ENCODE peak calls at places on chromosomes 13 and 19, in six cellular contexts. E is suprapubic skin, U is HCT116, M is GM23338, F is breast epithelium, R is stomach. C is an unnamed sample.

GRCh38 chr13:39734952-39735351 is 79.5 kb downstream of the COG6 start:
- DNase-seq in E (no peak), U (no peak), M (no peak), F (no peak), R (no peak), C (no peak)

GRCh38 chr19:39110263-39110967 is 15.2 kb upstream of the PAK4 start:
- DNase-seq in E (peak; percentile 76), U (peak; percentile 41), M (peak; percentile 75), F (peak; percentile 79), R (peak; percentile 81), C (no peak)

GRCh38 chr19:50205681-50206138 is 2.3 kb downstream of the MYH14 start:
- DNase-seq in E (peak; percentile 70), U (no peak), M (peak; percentile 72), F (peak; percentile 57), R (peak; percentile 85), C (no peak)

GRCh38 chr19:32018014-32018413 is 327.4 kb upstream of the ZNF507 start:
- DNase-seq in E (no peak), U (no peak), M (no peak), F (no peak), R (no peak), C (no peak)

GRCh38 chr13:63048648-63049047 is 1633.0 kb upstream of the PCDH20 start:
- DNase-seq in E (no peak), U (peak; percentile 3), M (peak; percentile 8), F (no peak), R (no peak), C (no peak)

GRCh38 chr19:44643605-44644390 is at the start of gene PVR:
- DNase-seq in E (peak; percentile 74), U (no peak), M (peak; percentile 75), F (peak; percentile 54), R (peak; percentile 72), C (no peak)

GRCh38 chr19:4910594-4911273 is 1.4 kb downstream of the UHRF1 start:
- DNase-seq in E (no peak), U (no peak), M (no peak), F (no peak), R (no peak), C (no peak)

GRCh38 chr13:90867336-90867683 is 480.2 kb upstream of the MIR17HG start:
- DNase-seq in E (peak; percentile 66), U (peak; percentile 33), M (peak; percentile 91), F (peak; percentile 52), R (peak; percentile 37), C (no peak)

GRCh38 chr13:46134961-46135522 is 30.2 kb upstream of the CPB2 start:
- DNase-seq in E (no peak), U (peak; percentile 34), M (peak; percentile 65), F (no peak), R (peak; percentile 47), C (no peak)

GRCh38 chr19:16541526-16542044 is 652 bp downstream of the CHERP start:
- DNase-seq in E (no peak), U (no peak), M (peak; percentile 48), F (no peak), R (no peak), C (no peak)

GRCh38 chr19:13646758-13647157 is 117.6 kb upstream of the MRI1 start:
- DNase-seq in E (no peak), U (no peak), M (no peak), F (no peak), R (no peak), C (no peak)

GRCh38 chr13:77289844-77290243 is 37.0 kb downstream of the MYCBP2 start:
- DNase-seq in E (no peak), U (no peak), M (no peak), F (no peak), R (no peak), C (no peak)

GRCh38 chr19:17292301-17293074 is 10.7 kb downstream of the ABHD8 start:
- DNase-seq in E (peak; percentile 79), U (peak; percentile 86), M (peak; percentile 93), F (no peak), R (peak; percentile 76), C (no peak)

GRCh38 chr19:56393119-56394012 is at the start of gene ZNF582:
- DNase-seq in E (peak; percentile 96), U (no peak), M (peak; percentile 99), F (peak; percentile 91), R (peak; percentile 89), C (no peak)

DNA sequence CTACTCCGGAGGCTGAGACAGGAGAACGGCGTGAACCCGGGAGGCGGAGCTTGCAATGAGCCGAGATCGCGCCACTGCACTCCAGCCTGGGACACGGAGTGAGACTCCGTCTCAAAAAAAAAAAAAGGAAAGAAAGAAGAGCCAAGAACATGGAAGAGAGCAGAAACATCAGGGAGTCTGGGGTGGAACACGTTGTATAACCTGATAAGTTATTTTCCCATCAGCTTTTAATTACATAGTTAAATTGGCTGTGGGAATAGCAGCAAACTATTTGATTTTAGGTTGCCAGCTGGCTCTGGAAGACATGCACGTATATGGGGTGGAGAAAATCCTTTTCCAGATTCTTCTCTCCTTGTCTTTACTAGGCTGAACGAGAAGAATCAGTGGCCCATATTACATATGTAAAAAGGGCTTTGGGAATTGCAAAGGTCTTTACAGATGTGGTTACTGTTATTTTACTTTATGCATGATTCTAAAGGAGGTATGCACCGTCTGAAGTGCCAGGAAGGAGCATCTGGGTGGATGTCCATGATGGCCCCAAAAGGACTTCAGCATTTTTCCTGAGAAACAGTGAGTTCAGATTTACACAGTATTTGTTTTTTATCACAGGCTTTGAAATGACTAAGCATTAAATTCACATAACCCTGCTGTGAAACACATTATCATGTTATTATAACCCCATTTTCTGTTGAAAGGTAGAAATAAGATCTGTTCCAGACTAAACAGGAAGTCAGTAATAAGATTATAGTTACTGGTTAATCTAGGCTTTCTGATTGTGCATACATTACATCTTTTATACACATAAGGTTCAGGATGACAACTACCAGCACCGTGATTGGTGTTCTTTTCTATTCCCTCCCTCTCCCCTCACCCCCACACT is 4.6 kb upstream of the NAA16 start:
- DNase-seq in E (no peak), U (no peak), M (no peak), F (no peak), R (no peak), C (no peak)
- TF ChIP-seq CTCF in E (no peak), U (no peak), M (no peak), F (no peak), R (no peak), C (no peak)

DNA sequence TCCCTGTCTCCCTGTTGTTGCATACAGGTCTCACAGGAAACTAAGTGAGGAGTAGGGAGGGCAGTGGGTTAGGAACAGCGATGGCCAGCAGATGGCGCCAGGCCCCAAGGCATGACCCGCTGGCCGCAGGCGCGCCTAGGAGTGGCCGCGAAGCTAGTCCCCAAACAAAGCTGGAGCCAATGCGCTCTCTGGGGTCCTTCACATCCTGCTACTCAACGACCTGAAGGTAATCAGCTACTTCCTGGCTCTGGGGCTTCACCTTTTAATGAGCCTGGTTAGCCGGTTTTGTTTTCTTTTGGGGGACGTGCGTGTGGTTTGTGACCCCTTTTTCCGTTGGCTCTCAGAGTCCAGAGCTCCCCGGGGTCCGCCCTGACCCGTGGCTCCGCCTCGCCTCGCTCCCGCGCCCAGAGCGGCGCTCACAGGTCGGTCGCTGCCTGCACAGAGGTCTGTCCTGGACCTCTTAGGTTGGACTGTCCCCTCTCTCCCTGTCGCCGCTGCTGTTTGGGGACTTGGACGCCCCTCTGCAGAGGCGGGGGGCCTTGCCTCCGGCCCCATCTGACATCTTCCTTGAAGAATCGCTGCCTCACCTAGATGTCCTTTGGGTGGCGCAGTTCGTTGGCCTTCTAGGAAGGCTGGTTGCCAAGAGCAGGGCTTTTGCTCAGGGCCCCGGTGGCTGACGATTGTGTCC is 62.2 kb upstream of the GTF3A start:
- DNase-seq in E (peak; percentile 86), U (peak; percentile 69), M (peak; percentile 96), F (peak; percentile 80), R (peak; percentile 90), C (no peak)
- TF ChIP-seq POLR2AphosphoS5 in E (no peak), U (no peak), M (peak; percentile 35), F (peak; percentile 28), R (no peak), C (no peak)

GRCh38 chr13:113903912-113904311 is 40.0 kb upstream of the GAS6 start:
- DNase-seq in E (no peak), U (no peak), M (no peak), F (no peak), R (peak; percentile 11), C (no peak)

GRCh38 chr13:113902956-113903355 is 39.1 kb upstream of the GAS6 start:
- DNase-seq in E (peak; percentile 50), U (no peak), M (no peak), F (peak; percentile 25), R (peak; percentile 8), C (no peak)

GRCh38 chr13:113903361-113903760 is 39.5 kb upstream of the GAS6 start:
- DNase-seq in E (peak; percentile 55), U (no peak), M (no peak), F (peak; percentile 55), R (peak; percentile 25), C (peak; percentile 69)

GRCh38 chr13:113905018-113905417 is 41.1 kb upstream of the GAS6 start:
- DNase-seq in E (no peak), U (no peak), M (no peak), F (peak; percentile 34), R (peak; percentile 19), C (peak; percentile 70)

GRCh38 chr13:113904411-113904810 is 40.5 kb upstream of the GAS6 start:
- DNase-seq in E (no peak), U (no peak), M (peak; percentile 73), F (peak; percentile 42), R (peak; percentile 67), C (no peak)
- TF ChIP-seq CTCF in E (no peak), U (peak; percentile 30), M (peak; percentile 98), F (peak; percentile 13), R (peak; percentile 46), C (no peak)

GRCh38 chr13:20831254-20831653 is 57.5 kb upstream of the EEF1AKMT1 start:
- DNase-seq in E (no peak), U (no peak), M (no peak), F (no peak), R (no peak), C (no peak)

GRCh38 chr13:20826301-20826700 is 52.5 kb upstream of the EEF1AKMT1 start:
- DNase-seq in E (no peak), U (no peak), M (no peak), F (no peak), R (no peak), C (no peak)

GRCh38 chr13:20826810-20827560 is 53.2 kb upstream of the EEF1AKMT1 start:
- DNase-seq in E (no peak), U (no peak), M (no peak), F (no peak), R (no peak), C (no peak)

GRCh38 chr13:20831933-20832332 is 58.2 kb upstream of the EEF1AKMT1 start:
- DNase-seq in E (no peak), U (no peak), M (no peak), F (no peak), R (no peak), C (no peak)

DNA sequence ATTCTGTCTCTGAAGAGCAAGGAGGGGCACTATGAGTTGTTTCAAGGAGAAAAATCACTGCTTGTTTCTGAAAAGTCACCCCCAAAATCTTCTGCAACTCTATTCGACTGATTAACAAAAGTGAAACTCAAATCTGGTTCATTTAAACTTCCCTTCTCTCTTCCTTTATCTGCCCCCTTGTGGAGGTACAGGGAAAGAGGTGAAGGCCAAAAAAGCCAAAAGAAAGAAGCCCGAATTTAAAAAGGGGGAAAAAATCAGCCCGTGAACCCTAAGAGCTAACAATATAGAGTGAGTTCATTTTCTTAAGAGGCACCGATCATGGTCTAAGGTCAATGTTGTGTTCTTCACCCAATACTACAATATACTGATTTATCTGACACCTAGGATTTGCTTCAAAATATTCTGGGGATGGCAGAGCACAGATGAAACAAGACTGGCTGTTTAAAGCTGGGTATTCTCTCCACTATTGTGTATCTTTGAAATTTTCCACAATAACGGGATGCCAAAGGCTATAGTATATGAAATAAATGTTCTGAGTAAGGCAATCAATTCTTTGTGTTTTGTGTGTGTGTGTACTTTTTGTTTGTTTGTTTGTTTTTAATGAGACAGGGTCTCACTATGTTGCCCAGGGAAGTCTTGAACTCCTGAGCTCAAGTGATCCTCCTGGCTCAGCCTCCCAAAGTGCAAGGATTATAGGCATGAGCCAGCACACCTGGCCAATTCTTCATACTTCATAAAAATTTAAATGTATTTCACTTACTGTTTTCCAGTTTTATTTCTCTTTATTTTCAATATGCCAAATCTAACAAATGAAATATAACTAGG is 55.0 kb upstream of the EEF1AKMT1 start:
- DNase-seq in E (no peak), U (peak; percentile 26), M (peak; percentile 87), F (no peak), R (no peak), C (no peak)
- TF ChIP-seq POLR2AphosphoS5 in E (no peak), U (no peak), M (no peak), F (no peak), R (no peak), C (peak; percentile 79)